ENCODE peak calls at places on chromosomes 11 and 22, in ten cellular contexts. T, D, E, U, J, I, P, H, V and F are unnamed samples.

GRCh38 chr11:114598461-114598860 is 2.9 kb upstream of the NXPE4 start:
- DNase-seq in T (no peak), U (no peak), P (no peak), V (no peak), I (no peak), E (no peak), H (no peak), D (no peak), J (no peak), F (no peak)

GRCh38 chr11:5224538-5225479 is 2.1 kb downstream of the HBB start:
- DNase-seq in H (no peak), U (no peak), I (no peak), P (no peak), T (no peak), E (no peak), D (no peak), V (no peak), J (no peak), F (no peak)

GRCh38 chr22:27716074-27716473 is 85.5 kb downstream of the MN1 start:
- DNase-seq in U (no peak), V (no peak), T (no peak), J (no peak), I (no peak), E (no peak), H (no peak), P (no peak), D (no peak), F (no peak)

GRCh38 chr11:119696378-119697157 is 32.4 kb downstream of the NECTIN1 start:
- DNase-seq in J (no peak), U (no peak), H (no peak), I (no peak), E (no peak), P (no peak), V (no peak), T (no peak), D (no peak), F (no peak)

GRCh38 chr11:120781486-120782120 is 242.3 kb upstream of the TBCEL start:
- DNase-seq in V (no peak), P (no peak), D (no peak), H (no peak), U (no peak), T (no peak), E (no peak), J (no peak), I (no peak), F (no peak)

GRCh38 chr11:66845876-66846212 is 2.6 kb downstream of the RCE1 start:
- DNase-seq in I (no peak), J (no peak), U (peak), V (no peak), T (no peak), H (no peak), D (no peak), P (no peak), E (no peak), F (no peak)

GRCh38 chr11:862028-862703 is 19.5 kb downstream of the TSPAN4 start:
- DNase-seq in I (no peak), T (no peak), V (no peak), H (no peak), D (no peak), U (no peak), P (peak), E (no peak), J (no peak), F (no peak)

GRCh38 chr11:45035440-45035839 is 84.8 kb upstream of the TP53I11 start:
- DNase-seq in U (no peak), P (no peak), V (no peak), I (no peak), D (no peak), T (no peak), J (no peak), E (no peak), H (no peak), F (no peak)

GRCh38 chr11:63840356-63841060 is 1.6 kb downstream of the MARK2 start:
- DNase-seq in U (no peak), E (no peak), H (no peak), T (no peak), V (no peak), J (peak), D (no peak), I (no peak), P (no peak), F (peak)

GRCh38 chr11:120332822-120333716 is 3.1 kb upstream of the ARHGEF12 start:
- DNase-seq in T (no peak), D (no peak), I (no peak), P (no peak), U (no peak), H (peak), J (peak), V (no peak), E (no peak), F (peak)

GRCh38 chr11:71449596-71449995 is 1.4 kb upstream of the DHCR7 start:
- DNase-seq in I (peak), T (no peak), E (no peak), U (peak), V (no peak), H (no peak), D (no peak), P (no peak), J (no peak), F (no peak)

GRCh38 chr11:13984616-13985474 is 22.3 kb downstream of the SPON1 start:
- DNase-seq in P (no peak), E (peak), T (no peak), D (no peak), I (no peak), H (peak), J (peak), U (no peak), V (no peak), F (peak)

GRCh38 chr11:35365961-35366360 is 53.4 kb downstream of the SLC1A2 start:
- DNase-seq in T (no peak), V (no peak), D (no peak), P (no peak), U (no peak), H (peak), J (no peak), E (no peak), I (no peak), F (no peak)

GRCh38 chr11:121555172-121555571 is 102.4 kb upstream of the SORL1-AS1 start:
- DNase-seq in D (no peak), P (no peak), E (no peak), T (no peak), I (no peak), J (no peak), U (no peak), V (no peak), H (no peak), F (no peak)

GRCh38 chr11:125886997-125887372 is 483 bp upstream of the HYLS1 start:
- DNase-seq in J (no peak), V (peak), E (no peak), P (peak), H (no peak), U (peak), I (peak), D (peak), T (peak), F (peak)

GRCh38 chr22:40216041-40216756 is 38.5 kb downstream of the TNRC6B start:
- DNase-seq in I (no peak), E (no peak), J (no peak), U (no peak), P (no peak), D (no peak), H (no peak), T (no peak), V (no peak), F (no peak)

GRCh38 chr22:30877662-30878515 is 90.7 kb downstream of the MORC2 start:
- DNase-seq in D (no peak), H (no peak), U (peak), J (no peak), E (no peak), T (no peak), V (no peak), I (no peak), P (no peak), F (no peak)

GRCh38 chr11:73972187-73972586 is 10.5 kb downstream of the UCP2 start:
- DNase-seq in V (no peak), P (no peak), E (no peak), I (no peak), H (no peak), T (peak), J (no peak), U (peak), D (no peak), F (no peak)

GRCh38 chr11:26851696-26852095 is 129.8 kb upstream of the SLC5A12 start:
- DNase-seq in H (no peak), J (no peak), E (no peak), P (no peak), T (no peak), D (no peak), I (no peak), V (no peak), U (no peak), F (no peak)

GRCh38 chr22:27253108-27253507 is 548.4 kb downstream of the MN1 start:
- DNase-seq in V (no peak), D (no peak), E (no peak), H (no peak), P (no peak), I (no peak), U (no peak), T (no peak), J (no peak), F (no peak)

DNA sequence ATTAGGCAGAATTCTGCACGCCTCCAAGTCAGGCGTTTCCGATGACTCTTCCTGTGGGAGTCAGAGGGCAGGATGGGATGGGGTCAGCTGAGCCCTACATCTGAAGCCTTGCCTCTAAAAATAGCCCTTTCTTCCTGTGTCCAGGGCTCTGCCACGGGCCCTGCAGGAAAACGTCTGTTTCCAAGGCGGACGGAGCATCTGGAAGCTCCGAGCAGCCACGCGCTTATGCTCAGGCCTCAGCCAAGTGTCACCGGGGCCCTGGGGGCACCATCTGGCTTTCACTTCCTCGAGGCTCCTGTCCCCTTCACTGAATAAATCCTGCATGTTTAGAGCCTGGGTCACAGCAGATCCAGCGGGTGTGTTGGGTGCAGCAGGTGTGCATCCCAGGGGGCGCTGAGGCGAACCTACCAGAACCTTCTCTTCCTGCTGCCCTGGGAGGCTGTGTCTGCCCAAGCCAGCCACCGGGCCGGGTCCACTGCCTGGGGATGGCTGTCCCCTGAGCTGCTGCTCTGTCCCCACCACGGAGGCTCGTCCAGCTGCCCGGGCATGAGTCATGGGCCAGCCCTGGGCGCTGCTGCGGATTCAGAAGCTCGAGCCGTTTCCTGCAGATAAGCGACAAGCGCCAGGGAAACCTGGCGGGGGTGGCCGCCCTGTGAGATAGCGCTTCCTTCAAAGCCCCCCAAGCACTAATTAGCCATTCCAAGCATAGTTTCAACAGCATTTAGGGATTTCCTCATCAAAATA is 32.0 kb upstream of the LINC01488 start:
- DNase-seq in H (peak), T (peak), J (peak), E (no peak), D (peak), P (peak), I (no peak), V (no peak), U (peak), F (peak)
- TF ChIP-seq CTCF in H (no peak), T (no peak), J (peak), E (no peak), D (no peak), P (no peak), I (no peak), V (no peak), U (no peak), F (no peak)

DNA sequence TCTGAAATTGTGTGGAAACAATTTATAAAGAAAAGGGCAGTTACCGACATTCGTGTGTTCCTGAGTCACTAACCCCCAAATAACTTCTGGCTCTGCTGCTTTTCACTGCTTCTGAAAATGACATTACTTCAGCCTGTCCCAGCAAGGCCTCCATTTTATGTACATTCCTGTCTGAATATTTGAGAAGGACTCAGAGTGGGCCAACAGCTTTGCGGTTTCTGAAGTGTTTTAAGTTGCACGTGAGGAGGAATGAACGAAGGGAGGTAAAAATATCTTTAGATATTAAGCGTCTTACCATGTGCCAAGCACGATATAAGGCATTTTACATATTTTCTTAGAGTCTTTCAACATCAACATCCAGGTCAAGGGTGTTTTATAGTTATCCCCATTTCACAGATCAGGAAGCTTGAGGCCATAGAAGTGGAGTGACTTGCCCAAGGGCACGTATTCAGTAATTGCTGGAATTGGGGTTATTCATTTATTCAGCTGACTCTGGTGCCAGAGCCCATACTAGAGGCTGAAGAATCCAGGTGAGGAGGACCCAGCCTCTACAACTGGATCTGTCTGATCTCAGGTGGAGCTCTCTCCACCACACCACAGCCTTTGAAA is 30.8 kb upstream of the WNT11 start:
- DNase-seq in J (peak), H (no peak), T (no peak), P (no peak), I (no peak), D (no peak), E (no peak), U (no peak), V (no peak), F (no peak)
- H3K4me3 ChIP-seq in J (no peak), H (peak), T (no peak), P (no peak), I (no peak), D (no peak), E (no peak), U (no peak), V (no peak), F (no peak)

DNA sequence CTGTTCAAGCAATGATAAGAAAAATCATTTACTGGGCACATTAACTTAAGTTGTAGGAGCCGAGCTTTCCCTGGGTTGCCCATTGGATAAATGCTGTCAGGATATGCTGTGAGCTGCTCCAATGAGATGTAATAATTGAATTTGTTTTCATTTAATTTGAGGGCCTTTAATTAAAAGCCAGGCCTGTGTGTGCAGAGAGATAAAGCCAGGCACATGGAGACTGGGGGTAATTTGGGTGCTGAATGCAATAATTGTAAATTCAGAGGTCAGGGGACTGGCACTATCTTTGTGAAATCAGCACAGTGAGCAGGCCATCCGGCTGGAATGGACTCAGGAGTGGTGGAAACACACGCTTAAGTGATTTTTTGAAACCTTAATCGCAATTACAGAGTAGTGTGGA is 125.8 kb downstream of the OPCML start:
- DNase-seq in I (no peak), J (no peak), V (no peak), E (no peak), U (no peak), H (no peak), P (no peak), D (no peak), T (no peak), F (no peak)
- TF ChIP-seq CTCF in I (no peak), J (no peak), V (no peak), E (no peak), U (no peak), H (no peak), P (no peak), D (no peak), T (no peak), F (no peak)

GRCh38 chr11:10414181-10414580 is 40.9 kb upstream of the AMPD3 start:
- DNase-seq in I (peak), J (no peak), P (no peak), H (no peak), D (no peak), U (no peak), E (no peak), T (peak), V (no peak), F (no peak)
- H3K4me3 ChIP-seq in I (no peak), J (no peak), P (no peak), H (no peak), D (no peak), U (no peak), E (no peak), T (no peak), V (no peak), F (no peak)

DNA sequence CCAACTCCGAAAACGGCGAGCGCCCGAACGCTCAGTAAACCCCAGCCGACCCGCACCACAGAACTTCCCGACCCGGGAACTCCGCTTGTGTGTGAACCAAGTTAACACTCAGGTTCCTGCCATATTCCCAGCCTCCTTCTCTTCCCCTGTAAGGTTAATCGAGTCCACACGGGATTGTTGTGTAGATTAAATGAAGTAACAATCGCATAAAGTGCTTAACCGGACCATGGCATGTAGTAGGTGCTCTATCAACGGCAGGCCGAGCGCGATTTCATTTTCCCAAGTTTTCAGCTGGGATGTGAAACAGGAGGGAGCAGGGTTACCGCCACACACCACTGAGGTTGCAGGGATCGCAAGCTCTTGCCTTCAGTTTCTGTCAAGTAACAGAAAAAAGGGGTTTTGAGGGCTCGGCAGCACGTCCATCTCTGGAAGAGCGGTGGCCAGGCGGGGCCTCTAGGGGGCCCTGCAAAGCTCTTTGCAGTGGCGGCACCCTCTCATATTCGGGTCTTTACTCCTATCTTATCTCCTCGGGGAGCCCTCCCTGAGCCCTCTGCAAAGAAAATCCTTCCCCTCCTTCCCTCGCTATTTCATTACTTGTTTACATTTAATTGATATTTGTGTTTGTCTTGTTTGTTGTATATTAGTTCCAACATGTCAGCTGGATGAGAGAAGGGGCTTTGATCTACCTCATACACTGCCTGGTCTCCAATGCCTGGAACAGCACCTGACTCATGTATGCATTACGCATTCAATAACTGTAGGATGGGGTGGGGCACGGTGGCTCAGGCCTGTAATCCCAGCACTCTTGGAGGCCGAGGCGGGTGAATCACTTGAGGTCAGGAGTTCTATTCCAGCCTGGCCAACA is 792 bp upstream of the PLEKHA7 start:
- DNase-seq in H (peak), I (no peak), J (peak), V (peak), D (no peak), U (peak), P (no peak), E (no peak), T (no peak), F (peak)
- TF ChIP-seq CTCF in H (peak), I (peak), J (peak), V (peak), D (peak), U (no peak), P (no peak), E (no peak), T (peak), F (no peak)

DNA sequence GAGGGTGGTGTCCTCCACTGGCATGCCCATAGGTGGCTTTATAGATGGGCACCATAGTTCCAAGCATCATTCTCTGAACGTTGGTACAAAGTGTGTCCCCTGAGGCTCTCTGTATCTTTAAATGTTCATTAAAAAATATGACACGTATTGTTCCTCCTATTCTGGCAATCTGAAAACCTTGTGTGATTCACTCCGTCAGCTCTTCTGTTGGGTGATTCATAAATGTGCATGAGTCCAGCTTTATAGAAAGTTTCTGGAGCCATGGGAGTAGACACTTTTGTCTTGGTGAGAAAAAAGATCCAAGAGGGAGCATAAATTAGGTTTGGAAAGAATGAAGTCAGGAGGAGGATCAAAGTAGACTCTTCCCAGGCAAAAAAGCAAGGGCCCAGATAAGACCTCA is 728.8 kb downstream of the NELL1 start:
- DNase-seq in E (no peak), J (no peak), P (no peak), H (no peak), D (no peak), V (no peak), U (no peak), I (no peak), T (no peak), F (no peak)
- H3K4me3 ChIP-seq in E (no peak), J (no peak), P (no peak), H (no peak), D (no peak), V (no peak), U (no peak), I (no peak), T (no peak), F (no peak)

GRCh38 chr11:107384136-107384535 is 73.5 kb downstream of the CWF19L2 start:
- DNase-seq in E (no peak), U (no peak), V (no peak), P (no peak), D (no peak), I (no peak), H (no peak), J (no peak), T (no peak), F (no peak)
- TF ChIP-seq CTCF in E (no peak), U (no peak), V (no peak), P (no peak), D (no peak), I (no peak), H (no peak), J (no peak), T (no peak), F (no peak)

GRCh38 chr11:128482092-128482491 is 105.3 kb downstream of the ETS1 start:
- DNase-seq in T (peak), E (no peak), D (no peak), H (no peak), V (no peak), P (no peak), J (peak), I (no peak), U (no peak), F (no peak)
- H3K4me3 ChIP-seq in T (peak), E (no peak), D (no peak), H (no peak), V (no peak), P (no peak), J (no peak), I (no peak), U (no peak), F (no peak)

GRCh38 chr22:35470903-35471321 is 69.7 kb upstream of the RASD2 start:
- DNase-seq in U (no peak), T (peak), I (no peak), J (no peak), D (no peak), P (no peak), H (peak), V (no peak), E (no peak), F (no peak)
- TF ChIP-seq CTCF in U (no peak), T (no peak), I (no peak), J (no peak), D (no peak), P (no peak), H (peak), V (no peak), E (no peak), F (no peak)